ENCODE peak calls at places on chromosomes 5 and 9, in ten cellular contexts. V is endodermal cell; X is NT2/D1; Y is SJSA1; P is pancreas; U is adipocyte; R is gastrocnemius medialis; K is stomach; Q is naive thymus-derived CD4-positive, alpha-beta T cell; I is right cardiac atrium. W is an unnamed sample.
A peak's percentile ranks its signal among the peaks of the same experiment; 100 is the strongest.

GRCh38 chr5:92391-93220 is 638 bp downstream of the PLEKHG4B start:
- DNase-seq in V (no peak), X (no peak), Y (no peak), P (no peak), U (peak; percentile 34), R (no peak), K (no peak), Q (no peak), I (no peak), W (no peak)

GRCh38 chr5:110070836-110071235 is 381.1 kb downstream of the MAN2A1 start:
- DNase-seq in V (no peak), X (no peak), Y (no peak), P (no peak), U (no peak), R (no peak), K (no peak), Q (no peak), I (no peak), W (no peak)

GRCh38 chr9:130860458-130861316 is 25.6 kb downstream of the ABL1 start:
- DNase-seq in V (no peak), X (no peak), Y (peak; percentile 96), P (no peak), U (peak; percentile 96), R (peak; percentile 82), K (peak; percentile 65), Q (no peak), I (peak; percentile 91), W (no peak)

GRCh38 chr9:89601856-89602562 is 2.8 kb upstream of the GADD45G start:
- DNase-seq in V (peak; percentile 28), X (no peak), Y (no peak), P (no peak), U (no peak), R (no peak), K (no peak), Q (no peak), I (no peak), W (no peak)

GRCh38 chr5:68315679-68316271 is 100.2 kb downstream of the PIK3R1 start:
- DNase-seq in V (no peak), X (no peak), Y (no peak), P (no peak), U (no peak), R (no peak), K (no peak), Q (no peak), I (no peak), W (no peak)

GRCh38 chr9:76817489-76817888 is 53.3 kb downstream of the PCA3 start:
- DNase-seq in V (no peak), X (no peak), Y (peak; percentile 48), P (no peak), U (peak; percentile 59), R (no peak), K (no peak), Q (no peak), I (no peak), W (no peak)

GRCh38 chr9:133584559-133585476 is 24.4 kb downstream of the FAM163B start:
- DNase-seq in V (peak; percentile 75), X (no peak), Y (no peak), P (no peak), U (no peak), R (no peak), K (no peak), Q (no peak), I (peak; percentile 74), W (no peak)

GRCh38 chr5:169085656-169086055 is 215.3 kb downstream of the SLIT3 start:
- DNase-seq in V (no peak), X (no peak), Y (no peak), P (no peak), U (no peak), R (no peak), K (no peak), Q (no peak), I (no peak), W (no peak)

GRCh38 chr5:116409591-116410296 is 164.9 kb downstream of the SEMA6A start:
- DNase-seq in V (peak; percentile 25), X (no peak), Y (no peak), P (peak; percentile 76), U (no peak), R (no peak), K (no peak), Q (no peak), I (no peak), W (no peak)

GRCh38 chr5:82815871-82816270 is 261.3 kb downstream of the TMEM167A start:
- DNase-seq in V (no peak), X (no peak), Y (no peak), P (no peak), U (peak; percentile 53), R (no peak), K (no peak), Q (no peak), I (no peak), W (no peak)

GRCh38 chr5:159341914-159342313 is 11.6 kb upstream of the IL12B start:
- DNase-seq in V (no peak), X (no peak), Y (peak; percentile 80), P (peak; percentile 56), U (peak; percentile 94), R (peak; percentile 28), K (no peak), Q (no peak), I (peak; percentile 49), W (no peak)

GRCh38 chr5:38468978-38469706 is 87.3 kb downstream of the LIFR start:
- DNase-seq in V (peak; percentile 29), X (no peak), Y (no peak), P (no peak), U (no peak), R (peak; percentile 88), K (no peak), Q (no peak), I (peak; percentile 77), W (no peak)

GRCh38 chr5:52995914-52996313 is 6.8 kb downstream of the ITGA2 start:
- DNase-seq in V (no peak), X (no peak), Y (no peak), P (no peak), U (no peak), R (no peak), K (no peak), Q (no peak), I (no peak), W (no peak)

GRCh38 chr5:10485142-10485795 is 43.6 kb downstream of the ROPN1L start:
- DNase-seq in V (peak; percentile 91), X (no peak), Y (peak; percentile 99), P (no peak), U (peak; percentile 97), R (no peak), K (peak; percentile 57), Q (no peak), I (peak; percentile 89), W (no peak)

GRCh38 chr9:33225319-33226152 is 14.4 kb upstream of the SPINK4 start:
- DNase-seq in V (peak; percentile 82), X (peak; percentile 36), Y (no peak), P (peak; percentile 74), U (peak; percentile 91), R (peak; percentile 50), K (peak; percentile 70), Q (peak; percentile 44), I (no peak), W (peak; percentile 66)

GRCh38 chr5:170508036-170508435 is 4.2 kb downstream of the KCNIP1 start:
- DNase-seq in V (no peak), X (no peak), Y (no peak), P (no peak), U (no peak), R (no peak), K (no peak), Q (no peak), I (no peak), W (no peak)

GRCh38 chr5:177550120-177550519 is 4.2 kb downstream of the FAM193B start:
- DNase-seq in V (no peak), X (no peak), Y (no peak), P (no peak), U (no peak), R (no peak), K (no peak), Q (no peak), I (no peak), W (no peak)
- H3K4me1 ChIP-seq in V (peaks cover 18% of the 10 kb centered on the region), X (peaks cover 18% of the 10 kb centered on the region), Y (peaks cover 30% of the 10 kb centered on the region), P (peaks cover 8% of the 10 kb centered on the region), U (peaks cover 68% of the 10 kb centered on the region), R (peaks cover 72% of the 10 kb centered on the region), K (peaks cover 80% of the 10 kb centered on the region), Q (peaks cover 12% of the 10 kb centered on the region), I (peaks cover 17% of the 10 kb centered on the region), W (peaks cover 35% of the 10 kb centered on the region)

DNA sequence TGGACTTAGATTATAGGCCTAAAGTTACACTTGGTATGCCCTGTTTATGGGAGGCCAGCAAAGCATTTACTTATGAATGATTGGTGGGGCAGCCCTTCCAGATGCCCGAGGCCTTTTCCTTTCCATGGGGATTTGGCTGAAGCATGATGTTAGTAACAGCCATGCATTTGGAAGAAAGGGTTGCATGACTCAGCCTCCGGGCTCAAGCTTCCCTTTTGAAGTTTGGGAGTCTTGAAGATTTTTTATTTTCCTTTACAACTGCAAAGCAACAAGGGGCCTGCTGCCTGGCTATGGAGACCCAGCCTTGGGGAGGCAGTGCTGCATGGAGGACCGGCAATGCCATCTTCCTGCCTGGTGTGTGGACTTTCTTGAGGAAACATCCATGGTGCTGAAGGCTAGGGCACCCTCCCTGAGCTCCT is 244.7 kb downstream of the ICE1 start:
- DNase-seq in V (no peak), X (peak; percentile 6), Y (no peak), P (no peak), U (no peak), R (no peak), K (no peak), Q (no peak), I (no peak), W (no peak)
- H3K4me1 ChIP-seq in V (no peaks in the 10 kb centered on the region), X (peaks cover 2% of the 10 kb centered on the region), Y (no peaks in the 10 kb centered on the region), P (no peaks in the 10 kb centered on the region), U (peaks cover 9% of the 10 kb centered on the region), R (no peaks in the 10 kb centered on the region), K (no peaks in the 10 kb centered on the region), Q (no peaks in the 10 kb centered on the region), I (no peaks in the 10 kb centered on the region), W (no peaks in the 10 kb centered on the region)

GRCh38 chr9:93209097-93209496 is 25.2 kb downstream of the WNK2 start:
- DNase-seq in V (no peak), X (no peak), Y (no peak), P (no peak), U (no peak), R (no peak), K (no peak), Q (no peak), I (no peak), W (no peak)
- H3K4me1 ChIP-seq in V (no peaks in the 10 kb centered on the region), X (peaks cover 3% of the 10 kb centered on the region), Y (no peaks in the 10 kb centered on the region), P (peaks cover 40% of the 10 kb centered on the region), U (peaks cover 20% of the 10 kb centered on the region), R (peaks cover 44% of the 10 kb centered on the region), K (peaks cover 44% of the 10 kb centered on the region), Q (no peaks in the 10 kb centered on the region), I (peaks cover 13% of the 10 kb centered on the region), W (no peaks in the 10 kb centered on the region)

DNA sequence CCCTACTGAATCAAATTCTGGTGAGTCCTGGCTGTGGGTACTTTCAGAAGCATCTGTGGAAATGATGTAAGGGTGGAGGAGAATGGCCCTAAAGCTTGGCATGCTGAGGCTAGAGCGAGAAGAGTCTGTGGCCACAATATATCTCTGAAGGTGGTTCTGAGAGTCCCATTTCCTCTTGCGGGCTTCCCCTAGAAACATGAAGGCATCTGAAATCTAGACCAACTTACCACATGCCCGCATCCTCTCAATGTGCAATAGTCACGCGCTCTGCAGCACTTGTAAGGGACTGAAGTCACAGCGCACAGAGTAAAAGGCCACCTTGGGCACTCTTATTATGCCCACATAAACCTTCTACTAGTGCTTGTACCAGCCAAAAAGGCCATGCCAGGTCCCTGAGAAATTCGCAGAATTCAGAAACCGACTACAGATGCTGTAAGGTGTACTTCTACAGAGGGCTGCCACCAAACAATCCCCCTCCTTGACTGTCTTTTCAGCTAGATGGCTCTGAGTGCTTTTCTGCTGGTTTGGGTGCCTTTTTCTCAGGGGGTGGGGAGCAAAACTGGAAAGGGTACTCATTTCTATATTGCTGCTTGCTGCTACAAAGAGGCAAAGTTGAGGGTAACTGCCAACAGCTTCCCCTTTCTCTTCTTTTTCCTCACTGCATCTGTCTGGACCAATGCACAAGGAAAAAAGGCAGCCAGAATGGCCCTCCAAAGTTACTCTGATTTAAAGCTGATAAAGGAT is 107.3 kb downstream of the ZDHHC21 start:
- DNase-seq in V (no peak), X (no peak), Y (no peak), P (no peak), U (no peak), R (no peak), K (no peak), Q (no peak), I (no peak), W (no peak)
- H3K4me1 ChIP-seq in V (no peaks in the 10 kb centered on the region), X (no peaks in the 10 kb centered on the region), Y (no peaks in the 10 kb centered on the region), P (no peaks in the 10 kb centered on the region), U (no peaks in the 10 kb centered on the region), R (no peaks in the 10 kb centered on the region), K (no peaks in the 10 kb centered on the region), Q (peaks cover 10% of the 10 kb centered on the region), I (peaks cover 1% of the 10 kb centered on the region), W (no peaks in the 10 kb centered on the region)